ENCODE peak calls at places on chromosomes 11 and 22, in ten cellular contexts. E is NCI-H1417, O is HCEC 1CT, H is thoracic aorta, B is cardiac muscle cell, C is head of caudate nucleus, T is activated T-cell treated with anti-CD3 and anti-CD28 coated beads for 1 hour, Y is tibial artery, Q is BJ, I is glutamatergic neuron. F is an unnamed sample.

GRCh38 chr11:119567667-119568582 is 145.0 kb upstream of the THY1 start:
- DNase-seq in E (peak), O (peak), H (no peak), B (peak), C (no peak), T (no peak), Y (no peak), Q (peak), I (peak), F (no peak)

GRCh38 chr11:117701781-117702180 is 95.2 kb downstream of the DSCAML1 start:
- DNase-seq in E (no peak), O (no peak), H (no peak), B (no peak), C (no peak), T (no peak), Y (no peak), Q (no peak), I (no peak), F (no peak)

GRCh38 chr11:102292951-102293350 is 24.3 kb upstream of the BIRC3 start:
- DNase-seq in E (no peak), O (no peak), H (no peak), B (no peak), C (no peak), T (no peak), Y (no peak), Q (no peak), I (no peak), F (no peak)

GRCh38 chr22:45568213-45568612 is 65.5 kb downstream of the FBLN1 start:
- DNase-seq in E (no peak), O (no peak), H (no peak), B (no peak), C (no peak), T (no peak), Y (no peak), Q (no peak), I (no peak), F (no peak)

GRCh38 chr11:69217276-69218105 is 61.8 kb downstream of the SMIM38 start:
- DNase-seq in E (no peak), O (no peak), H (no peak), B (no peak), C (no peak), T (no peak), Y (no peak), Q (no peak), I (no peak), F (no peak)

GRCh38 chr11:3880724-3881123 is 25.3 kb downstream of the STIM1 start:
- DNase-seq in E (no peak), O (peak), H (no peak), B (no peak), C (no peak), T (no peak), Y (no peak), Q (no peak), I (no peak), F (no peak)

GRCh38 chr11:94181943-94182342 is 53.3 kb downstream of the PANX1 start:
- DNase-seq in E (no peak), O (peak), H (no peak), B (no peak), C (no peak), T (no peak), Y (no peak), Q (no peak), I (no peak), F (no peak)

GRCh38 chr11:117833401-117833891 is 8.9 kb upstream of the FXYD2 start:
- DNase-seq in E (peak), O (no peak), H (no peak), B (no peak), C (no peak), T (no peak), Y (peak), Q (no peak), I (no peak), F (peak)

GRCh38 chr22:36659762-36660509 is 43.6 kb downstream of the CACNG2 start:
- DNase-seq in E (no peak), O (peak), H (peak), B (peak), C (peak), T (no peak), Y (peak), Q (peak), I (no peak), F (peak)

GRCh38 chr22:19304547-19304946 is 13.0 kb upstream of the CLTCL1 start:
- DNase-seq in E (no peak), O (no peak), H (no peak), B (no peak), C (no peak), T (no peak), Y (no peak), Q (no peak), I (no peak), F (no peak)

F was measured in LNCaP clone FGC.